ENCODE peak calls at places on chromosomes 12 and 14, in five cellular contexts. M is GM12878, Z is HepG2, S is K562, N is upper lobe of left lung. Q is an unnamed sample.
A peak's percentile ranks its signal among the peaks of the same experiment; 100 is the strongest.

GRCh38 chr12:113862570-113863454 is 103.3 kb downstream of the RBM19 start:
- ATAC-seq in M (peak; percentile 85), Z (no peak), S (peak; percentile 48), N (no peak), Q (no peak)

GRCh38 chr12:101414533-101415119 is 7.1 kb upstream of the ARL1 start:
- ATAC-seq in M (peak; percentile 81), Z (peak; percentile 47), S (peak; percentile 83), N (peak; percentile 73), Q (peak; percentile 41)

GRCh38 chr12:4653257-4653656 is 4.3 kb downstream of the NDUFA9 start:
- ATAC-seq in M (no peak), Z (no peak), S (no peak), N (no peak), Q (no peak)

GRCh38 chr14:69117020-69117767 is 35.7 kb downstream of the DCAF5 start:
- ATAC-seq in M (no peak), Z (no peak), S (no peak), N (no peak), Q (no peak)

GRCh38 chr14:98853063-98853729 is 418.8 kb downstream of the BCL11B start:
- ATAC-seq in M (no peak), Z (no peak), S (no peak), N (no peak), Q (no peak)

GRCh38 chr14:97408937-97409860 is 612.0 kb downstream of the VRK1 start:
- ATAC-seq in M (peak; percentile 40), Z (no peak), S (no peak), N (no peak), Q (no peak)

GRCh38 chr14:93898731-93899130 is 28.4 kb upstream of the FAM181A start:
- ATAC-seq in M (no peak), Z (no peak), S (no peak), N (no peak), Q (no peak)

GRCh38 chr12:50933459-50934124 is 18.8 kb upstream of the HIGD1C start:
- ATAC-seq in M (no peak), Z (peak; percentile 81), S (peak; percentile 86), N (no peak), Q (no peak)

GRCh38 chr14:77623201-77623600 is 6.8 kb upstream of the SPTLC2 start:
- ATAC-seq in M (no peak), Z (no peak), S (no peak), N (peak; percentile 35), Q (peak; percentile 62)

GRCh38 chr14:36627981-36628380 is 33.7 kb upstream of the PAX9 start:
- ATAC-seq in M (no peak), Z (peak; percentile 52), S (no peak), N (no peak), Q (no peak)

GRCh38 chr12:122282066-122282465 is 15.8 kb upstream of the VPS33A start:
- ATAC-seq in M (no peak), Z (no peak), S (no peak), N (no peak), Q (no peak)

GRCh38 chr14:73634333-73634833 is 10.4 kb upstream of the DNAL1 start:
- ATAC-seq in M (peak; percentile 45), Z (no peak), S (no peak), N (peak; percentile 82), Q (peak; percentile 75)

GRCh38 chr12:127241056-127241830 is 1025.7 kb upstream of the TMEM132C start:
- ATAC-seq in M (no peak), Z (no peak), S (no peak), N (no peak), Q (peak; percentile 61)

GRCh38 chr12:67077617-67078016 is 191.5 kb upstream of the CAND1 start:
- ATAC-seq in M (no peak), Z (no peak), S (no peak), N (no peak), Q (no peak)

GRCh38 chr14:65940056-65940735 is 527.7 kb downstream of the FUT8 start:
- ATAC-seq in M (peak; percentile 82), Z (peak; percentile 81), S (peak; percentile 89), N (no peak), Q (no peak)

GRCh38 chr14:106141242-106142220 is 615.1 kb downstream of the TMEM121 start:
- ATAC-seq in M (peak; percentile 91), Z (no peak), S (no peak), N (no peak), Q (no peak)

GRCh38 chr12:14256139-14256538 is 109.3 kb upstream of the ATF7IP start:
- ATAC-seq in M (no peak), Z (no peak), S (no peak), N (no peak), Q (no peak)

GRCh38 chr14:60642270-60642789 is 6.9 kb downstream of the SIX1 start:
- ATAC-seq in M (no peak), Z (no peak), S (no peak), N (no peak), Q (no peak)

GRCh38 chr14:70648374-70648773 is 6.7 kb downstream of the TTC9 start:
- ATAC-seq in M (no peak), Z (no peak), S (no peak), N (peak; percentile 49), Q (peak; percentile 22)

GRCh38 chr14:78721756-78722455 is 551.7 kb downstream of the NRXN3 start:
- ATAC-seq in M (no peak), Z (no peak), S (no peak), N (no peak), Q (no peak)

GRCh38 chr12:32024884-32025599 is 65.8 kb downstream of the RESF1 start:
- ATAC-seq in M (no peak), Z (peak; percentile 85), S (no peak), N (no peak), Q (no peak)

GRCh38 chr14:82647088-82647697 is 1113.5 kb upstream of the SEL1L start:
- ATAC-seq in M (no peak), Z (no peak), S (no peak), N (no peak), Q (no peak)

GRCh38 chr12:131046813-131047788 is 93.4 kb downstream of the ADGRD1 start:
- ATAC-seq in M (peak; percentile 59), Z (peak; percentile 48), S (peak; percentile 84), N (peak; percentile 63), Q (peak; percentile 54)
- TF ChIP-seq CTCF in M (no peak), Z (peak; percentile 9), S (no peak), N (no peak), Q (no peak)

GRCh38 chr14:55749946-55750345 is 169.9 kb downstream of the KTN1 start:
- ATAC-seq in M (no peak), Z (no peak), S (no peak), N (no peak), Q (no peak)

GRCh38 chr14:55754471-55754870 is 174.5 kb downstream of the KTN1 start:
- ATAC-seq in M (no peak), Z (no peak), S (no peak), N (no peak), Q (no peak)

GRCh38 chr14:55754871-55755270 is 174.9 kb downstream of the KTN1 start:
- ATAC-seq in M (no peak), Z (no peak), S (no peak), N (no peak), Q (no peak)

GRCh38 chr14:55756078-55756477 is 176.1 kb downstream of the KTN1 start:
- ATAC-seq in M (no peak), Z (no peak), S (no peak), N (no peak), Q (no peak)

GRCh38 chr14:55752580-55753365 is 172.8 kb downstream of the KTN1 start:
- ATAC-seq in M (no peak), Z (no peak), S (no peak), N (peak; percentile 12), Q (no peak)
- TF ChIP-seq EP300 in M (no peak), Z (no peak), S (no peak), N (no peak), Q (no peak)

GRCh38 chr14:88272390-88273019 is 50.6 kb downstream of the KCNK10 start:
- ATAC-seq in M (no peak), Z (no peak), S (no peak), N (no peak), Q (no peak)
- H3K27me3 ChIP-seq in M (peaks cover 1% of the 10 kb centered on the region), Z (peaks cover 1% of the 10 kb centered on the region), S (no peaks in the 10 kb centered on the region), N (no peaks in the 10 kb centered on the region), Q (peaks cover 5% of the 10 kb centered on the region)

GRCh38 chr12:55516391-55516790 is 24.2 kb downstream of the OR6C68 start:
- ATAC-seq in M (no peak), Z (peak; percentile 52), S (no peak), N (no peak), Q (no peak)

DNA sequence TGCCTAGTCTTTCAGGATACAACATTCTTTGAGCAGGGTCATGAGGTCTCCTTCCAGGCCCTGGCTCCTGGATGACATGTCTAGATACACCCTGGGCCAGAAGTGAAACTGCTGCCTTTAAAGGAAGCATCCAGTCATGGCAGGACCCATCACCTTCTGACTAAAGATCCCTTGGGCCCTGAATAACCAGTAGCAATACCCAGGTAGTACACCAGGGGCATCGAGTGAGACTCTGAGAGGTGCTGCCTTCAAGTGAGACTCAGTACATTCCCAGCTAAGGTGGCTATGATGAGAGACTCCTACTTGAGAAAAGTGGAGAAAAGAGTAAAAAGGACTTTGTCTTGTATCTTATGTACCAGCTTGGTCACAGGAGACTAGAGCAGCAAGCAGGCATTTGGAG is 23.5 kb downstream of the OR6C68 start:
- ATAC-seq in M (peak; percentile 55), Z (peak; percentile 77), S (peak; percentile 53), N (no peak), Q (no peak)
- TF ChIP-seq CTCF in M (no peak), Z (no peak), S (no peak), N (no peak), Q (no peak)